ENCODE peak calls at places on chromosomes 16 and 17, in six cellular contexts. One of them, this sample, is unnamed.

GRCh38 chr16:4403133-4403949 is 13.1 kb downstream of the CORO7 start:
- DNase-seq in Panc1: no peak
- DNase-seq in Kasumi-1: no peak
- DNase-seq in stimulated activated CD8-positive, alpha-beta memory T cell treated with anti-CD3 and anti-CD28 coated beads, Interleukin-7, amount 100 ng/mL, for 1 hour: no peak
- DNase-seq in NCI-H1694: no peak
- DNase-seq in GM10248: no peak
- DNase-seq in this sample: no peak

GRCh38 chr17:82097187-82097918 is 683 bp downstream of the FASN start:
- DNase-seq in Panc1: no peak
- DNase-seq in Kasumi-1: no peak
- DNase-seq in stimulated activated CD8-positive, alpha-beta memory T cell treated with anti-CD3 and anti-CD28 coated beads, Interleukin-7, amount 100 ng/mL, for 1 hour: no peak
- DNase-seq in NCI-H1694: no peak
- DNase-seq in GM10248: peak
- DNase-seq in this sample: peak

GRCh38 chr16:69326172-69326873 is 4.1 kb downstream of the PDF start:
- DNase-seq in Panc1: no peak
- DNase-seq in Kasumi-1: no peak
- DNase-seq in stimulated activated CD8-positive, alpha-beta memory T cell treated with anti-CD3 and anti-CD28 coated beads, Interleukin-7, amount 100 ng/mL, for 1 hour: no peak
- DNase-seq in NCI-H1694: no peak
- DNase-seq in GM10248: no peak
- DNase-seq in this sample: no peak

GRCh38 chr16:59296002-59296401 is 561.9 kb upstream of the GOT2 start:
- DNase-seq in Panc1: no peak
- DNase-seq in Kasumi-1: no peak
- DNase-seq in stimulated activated CD8-positive, alpha-beta memory T cell treated with anti-CD3 and anti-CD28 coated beads, Interleukin-7, amount 100 ng/mL, for 1 hour: no peak
- DNase-seq in NCI-H1694: no peak
- DNase-seq in GM10248: no peak
- DNase-seq in this sample: no peak

GRCh38 chr17:41971721-41972523 is 5.3 kb downstream of the CNP start:
- DNase-seq in Panc1: no peak
- DNase-seq in Kasumi-1: no peak
- DNase-seq in stimulated activated CD8-positive, alpha-beta memory T cell treated with anti-CD3 and anti-CD28 coated beads, Interleukin-7, amount 100 ng/mL, for 1 hour: no peak
- DNase-seq in NCI-H1694: no peak
- DNase-seq in GM10248: no peak
- DNase-seq in this sample: no peak

GRCh38 chr17:49450735-49451134 is 36.1 kb upstream of the PHB1 start:
- DNase-seq in Panc1: no peak
- DNase-seq in Kasumi-1: peak
- DNase-seq in stimulated activated CD8-positive, alpha-beta memory T cell treated with anti-CD3 and anti-CD28 coated beads, Interleukin-7, amount 100 ng/mL, for 1 hour: no peak
- DNase-seq in NCI-H1694: no peak
- DNase-seq in GM10248: no peak
- DNase-seq in this sample: peak

GRCh38 chr16:28984091-28984490 is 761 bp upstream of the LAT start:
- DNase-seq in Panc1: no peak
- DNase-seq in Kasumi-1: no peak
- DNase-seq in stimulated activated CD8-positive, alpha-beta memory T cell treated with anti-CD3 and anti-CD28 coated beads, Interleukin-7, amount 100 ng/mL, for 1 hour: no peak
- DNase-seq in NCI-H1694: no peak
- DNase-seq in GM10248: no peak
- DNase-seq in this sample: no peak

GRCh38 chr17:27526603-27527002 is 70.4 kb downstream of the KSR1 start:
- DNase-seq in Panc1: no peak
- DNase-seq in Kasumi-1: peak
- DNase-seq in stimulated activated CD8-positive, alpha-beta memory T cell treated with anti-CD3 and anti-CD28 coated beads, Interleukin-7, amount 100 ng/mL, for 1 hour: no peak
- DNase-seq in NCI-H1694: no peak
- DNase-seq in GM10248: peak
- DNase-seq in this sample: peak

GRCh38 chr16:76639685-76640289 is 362.6 kb downstream of the CNTNAP4 start:
- DNase-seq in Panc1: no peak
- DNase-seq in Kasumi-1: peak
- DNase-seq in stimulated activated CD8-positive, alpha-beta memory T cell treated with anti-CD3 and anti-CD28 coated beads, Interleukin-7, amount 100 ng/mL, for 1 hour: no peak
- DNase-seq in NCI-H1694: no peak
- DNase-seq in GM10248: no peak
- DNase-seq in this sample: peak

GRCh38 chr17:49920370-49920769 is 48.6 kb upstream of the DLX4 start:
- DNase-seq in Panc1: no peak
- DNase-seq in Kasumi-1: no peak
- DNase-seq in stimulated activated CD8-positive, alpha-beta memory T cell treated with anti-CD3 and anti-CD28 coated beads, Interleukin-7, amount 100 ng/mL, for 1 hour: no peak
- DNase-seq in NCI-H1694: no peak
- DNase-seq in GM10248: no peak
- DNase-seq in this sample: no peak

GRCh38 chr16:86836503-86837125 is 258.3 kb downstream of the FOXL1 start:
- DNase-seq in Panc1: no peak
- DNase-seq in Kasumi-1: no peak
- DNase-seq in stimulated activated CD8-positive, alpha-beta memory T cell treated with anti-CD3 and anti-CD28 coated beads, Interleukin-7, amount 100 ng/mL, for 1 hour: no peak
- DNase-seq in NCI-H1694: no peak
- DNase-seq in GM10248: no peak
- DNase-seq in this sample: no peak

GRCh38 chr16:23519282-23519681 is 9.0 kb upstream of the GGA2 start:
- DNase-seq in Panc1: no peak
- DNase-seq in Kasumi-1: no peak
- DNase-seq in stimulated activated CD8-positive, alpha-beta memory T cell treated with anti-CD3 and anti-CD28 coated beads, Interleukin-7, amount 100 ng/mL, for 1 hour: no peak
- DNase-seq in NCI-H1694: no peak
- DNase-seq in GM10248: no peak
- DNase-seq in this sample: peak

GRCh38 chr17:61007980-61008379 is 330.3 kb downstream of the BCAS3 start:
- DNase-seq in Panc1: no peak
- DNase-seq in Kasumi-1: no peak
- DNase-seq in stimulated activated CD8-positive, alpha-beta memory T cell treated with anti-CD3 and anti-CD28 coated beads, Interleukin-7, amount 100 ng/mL, for 1 hour: no peak
- DNase-seq in NCI-H1694: no peak
- DNase-seq in GM10248: no peak
- DNase-seq in this sample: no peak

GRCh38 chr16:85628651-85629050 is 15.5 kb downstream of the GSE1 start:
- DNase-seq in Panc1: no peak
- DNase-seq in Kasumi-1: peak
- DNase-seq in stimulated activated CD8-positive, alpha-beta memory T cell treated with anti-CD3 and anti-CD28 coated beads, Interleukin-7, amount 100 ng/mL, for 1 hour: no peak
- DNase-seq in NCI-H1694: no peak
- DNase-seq in GM10248: no peak
- DNase-seq in this sample: peak

GRCh38 chr17:15652960-15653359 is 31.2 kb downstream of the TRIM16 start:
- DNase-seq in Panc1: no peak
- DNase-seq in Kasumi-1: no peak
- DNase-seq in stimulated activated CD8-positive, alpha-beta memory T cell treated with anti-CD3 and anti-CD28 coated beads, Interleukin-7, amount 100 ng/mL, for 1 hour: no peak
- DNase-seq in NCI-H1694: no peak
- DNase-seq in GM10248: no peak
- DNase-seq in this sample: no peak

GRCh38 chr17:2082003-2082862 is 27.3 kb downstream of the HIC1 start:
- DNase-seq in Panc1: no peak
- DNase-seq in Kasumi-1: no peak
- DNase-seq in stimulated activated CD8-positive, alpha-beta memory T cell treated with anti-CD3 and anti-CD28 coated beads, Interleukin-7, amount 100 ng/mL, for 1 hour: no peak
- DNase-seq in NCI-H1694: no peak
- DNase-seq in GM10248: no peak
- DNase-seq in this sample: no peak

GRCh38 chr16:78655481-78656114 is 556.1 kb downstream of the WWOX start:
- DNase-seq in Panc1: no peak
- DNase-seq in Kasumi-1: no peak
- DNase-seq in stimulated activated CD8-positive, alpha-beta memory T cell treated with anti-CD3 and anti-CD28 coated beads, Interleukin-7, amount 100 ng/mL, for 1 hour: no peak
- DNase-seq in NCI-H1694: no peak
- DNase-seq in GM10248: no peak
- DNase-seq in this sample: no peak

GRCh38 chr16:72427786-72428480 is 256.0 kb upstream of the PMFBP1 start:
- DNase-seq in Panc1: no peak
- DNase-seq in Kasumi-1: no peak
- DNase-seq in stimulated activated CD8-positive, alpha-beta memory T cell treated with anti-CD3 and anti-CD28 coated beads, Interleukin-7, amount 100 ng/mL, for 1 hour: no peak
- DNase-seq in NCI-H1694: no peak
- DNase-seq in GM10248: no peak
- DNase-seq in this sample: no peak

GRCh38 chr16:35516551-35516950 is 2057.1 kb downstream of the TP53TG3F start:
- DNase-seq in Panc1: no peak
- DNase-seq in Kasumi-1: no peak
- DNase-seq in stimulated activated CD8-positive, alpha-beta memory T cell treated with anti-CD3 and anti-CD28 coated beads, Interleukin-7, amount 100 ng/mL, for 1 hour: no peak
- DNase-seq in NCI-H1694: no peak
- DNase-seq in GM10248: no peak
- DNase-seq in this sample: no peak

GRCh38 chr17:54256530-54256929 is 433.8 kb downstream of the KIF2B start:
- DNase-seq in Panc1: no peak
- DNase-seq in Kasumi-1: no peak
- DNase-seq in stimulated activated CD8-positive, alpha-beta memory T cell treated with anti-CD3 and anti-CD28 coated beads, Interleukin-7, amount 100 ng/mL, for 1 hour: no peak
- DNase-seq in NCI-H1694: no peak
- DNase-seq in GM10248: no peak
- DNase-seq in this sample: no peak

GRCh38 chr16:83356266-83356665 is 451.5 kb upstream of the HSBP1 start:
- DNase-seq in Panc1: peak
- DNase-seq in Kasumi-1: peak
- DNase-seq in stimulated activated CD8-positive, alpha-beta memory T cell treated with anti-CD3 and anti-CD28 coated beads, Interleukin-7, amount 100 ng/mL, for 1 hour: no peak
- DNase-seq in NCI-H1694: peak
- DNase-seq in GM10248: peak
- DNase-seq in this sample: peak

GRCh38 chr16:64920211-64920610 is 201.7 kb downstream of the CDH11 start:
- DNase-seq in Panc1: no peak
- DNase-seq in Kasumi-1: no peak
- DNase-seq in stimulated activated CD8-positive, alpha-beta memory T cell treated with anti-CD3 and anti-CD28 coated beads, Interleukin-7, amount 100 ng/mL, for 1 hour: no peak
- DNase-seq in NCI-H1694: no peak
- DNase-seq in GM10248: no peak
- DNase-seq in this sample: no peak

GRCh38 chr16:30096862-30097563 is 1.0 kb upstream of the YPEL3 start:
- DNase-seq in Panc1: no peak
- DNase-seq in Kasumi-1: peak
- DNase-seq in stimulated activated CD8-positive, alpha-beta memory T cell treated with anti-CD3 and anti-CD28 coated beads, Interleukin-7, amount 100 ng/mL, for 1 hour: no peak
- DNase-seq in NCI-H1694: no peak
- DNase-seq in GM10248: no peak
- DNase-seq in this sample: peak

GRCh38 chr17:4881761-4882555 is 17.4 kb upstream of the C17orf107 start:
- DNase-seq in Panc1: peak
- DNase-seq in Kasumi-1: peak
- DNase-seq in stimulated activated CD8-positive, alpha-beta memory T cell treated with anti-CD3 and anti-CD28 coated beads, Interleukin-7, amount 100 ng/mL, for 1 hour: no peak
- DNase-seq in NCI-H1694: no peak
- DNase-seq in GM10248: peak
- DNase-seq in this sample: peak

GRCh38 chr17:8109669-8110455 is 8.5 kb downstream of the ALOXE3 start:
- DNase-seq in Panc1: no peak
- DNase-seq in Kasumi-1: no peak
- DNase-seq in stimulated activated CD8-positive, alpha-beta memory T cell treated with anti-CD3 and anti-CD28 coated beads, Interleukin-7, amount 100 ng/mL, for 1 hour: peak
- DNase-seq in NCI-H1694: peak
- DNase-seq in GM10248: peak
- DNase-seq in this sample: peak

GRCh38 chr17:80678621-80679020 is 134.0 kb downstream of the RPTOR start:
- DNase-seq in Panc1: no peak
- DNase-seq in Kasumi-1: no peak
- DNase-seq in stimulated activated CD8-positive, alpha-beta memory T cell treated with anti-CD3 and anti-CD28 coated beads, Interleukin-7, amount 100 ng/mL, for 1 hour: no peak
- DNase-seq in NCI-H1694: no peak
- DNase-seq in GM10248: no peak
- DNase-seq in this sample: peak

GRCh38 chr17:72187544-72187943 is 66.7 kb downstream of the SOX9 start:
- DNase-seq in Panc1: no peak
- DNase-seq in Kasumi-1: no peak
- DNase-seq in stimulated activated CD8-positive, alpha-beta memory T cell treated with anti-CD3 and anti-CD28 coated beads, Interleukin-7, amount 100 ng/mL, for 1 hour: no peak
- DNase-seq in NCI-H1694: no peak
- DNase-seq in GM10248: no peak
- DNase-seq in this sample: no peak

GRCh38 chr17:53571342-53571741 is 251.4 kb upstream of the KIF2B start:
- DNase-seq in Panc1: no peak
- DNase-seq in Kasumi-1: no peak
- DNase-seq in stimulated activated CD8-positive, alpha-beta memory T cell treated with anti-CD3 and anti-CD28 coated beads, Interleukin-7, amount 100 ng/mL, for 1 hour: no peak
- DNase-seq in NCI-H1694: no peak
- DNase-seq in GM10248: no peak
- DNase-seq in this sample: no peak

GRCh38 chr17:43418441-43419374 is 19.9 kb downstream of the ARL4D start:
- DNase-seq in Panc1: no peak
- DNase-seq in Kasumi-1: peak
- DNase-seq in stimulated activated CD8-positive, alpha-beta memory T cell treated with anti-CD3 and anti-CD28 coated beads, Interleukin-7, amount 100 ng/mL, for 1 hour: no peak
- DNase-seq in NCI-H1694: peak
- DNase-seq in GM10248: no peak
- DNase-seq in this sample: peak

GRCh38 chr17:32771396-32771795 is 105.5 kb downstream of the MYO1D start:
- DNase-seq in Panc1: peak
- DNase-seq in Kasumi-1: no peak
- DNase-seq in stimulated activated CD8-positive, alpha-beta memory T cell treated with anti-CD3 and anti-CD28 coated beads, Interleukin-7, amount 100 ng/mL, for 1 hour: no peak
- DNase-seq in NCI-H1694: no peak
- DNase-seq in GM10248: no peak
- DNase-seq in this sample: no peak

This sample was measured in NB4.